ENCODE peak calls at places on chromosomes 1 and 21, in five cellular contexts. B, P, A, M and Z are unnamed samples.

GRCh38 chr1:110340207-110340468 is 961 bp downstream of the RBM15 start:
- DNase-seq in B (no peak), P (no peak), A (peak; percentile 15), M (no peak), Z (no peak)

GRCh38 chr1:6889875-6890480 is 104.7 kb downstream of the CAMTA1 start:
- DNase-seq in B (peak; percentile 68), P (peak; percentile 50), A (peak; percentile 14), M (no peak), Z (peak; percentile 66)

GRCh38 chr1:3906672-3907020 is 6.6 kb upstream of the C1orf174 start:
- DNase-seq in B (no peak), P (no peak), A (no peak), M (no peak), Z (no peak)

GRCh38 chr1:5514519-5515183 is 477.6 kb downstream of the NPHP4 start:
- DNase-seq in B (peak; percentile 7), P (peak; percentile 96), A (peak; percentile 67), M (peak; percentile 94), Z (peak; percentile 21)

GRCh38 chr1:27011058-27011764 is 1.4 kb downstream of the TENT5B start:
- DNase-seq in B (peak; percentile 88), P (peak; percentile 80), A (peak; percentile 83), M (peak; percentile 85), Z (no peak)

GRCh38 chr21:37370152-37371040 is 3.8 kb downstream of the DYRK1A start:
- DNase-seq in B (peak; percentile 85), P (no peak), A (no peak), M (no peak), Z (no peak)

GRCh38 chr1:203324103-203325003 is 19.0 kb downstream of the BTG2 start:
- DNase-seq in B (no peak), P (no peak), A (no peak), M (no peak), Z (no peak)

GRCh38 chr1:47805826-47806450 is 191.2 kb downstream of the TRABD2B start:
- DNase-seq in B (no peak), P (no peak), A (no peak), M (no peak), Z (no peak)

GRCh38 chr1:208837242-208837641 is 593.1 kb upstream of the PLXNA2 start:
- DNase-seq in B (no peak), P (no peak), A (no peak), M (no peak), Z (no peak)

GRCh38 chr1:237590381-237590780 is 300.3 kb downstream of the ZP4 start:
- DNase-seq in B (no peak), P (no peak), A (no peak), M (no peak), Z (no peak)

GRCh38 chr1:97820470-97821188 is 100.2 kb downstream of the DPYD start:
- DNase-seq in B (peak; percentile 58), P (no peak), A (no peak), M (no peak), Z (peak; percentile 5)

GRCh38 chr1:220410681-220411080 is 117.3 kb upstream of the MARK1 start:
- DNase-seq in B (no peak), P (no peak), A (no peak), M (no peak), Z (no peak)

DNA sequence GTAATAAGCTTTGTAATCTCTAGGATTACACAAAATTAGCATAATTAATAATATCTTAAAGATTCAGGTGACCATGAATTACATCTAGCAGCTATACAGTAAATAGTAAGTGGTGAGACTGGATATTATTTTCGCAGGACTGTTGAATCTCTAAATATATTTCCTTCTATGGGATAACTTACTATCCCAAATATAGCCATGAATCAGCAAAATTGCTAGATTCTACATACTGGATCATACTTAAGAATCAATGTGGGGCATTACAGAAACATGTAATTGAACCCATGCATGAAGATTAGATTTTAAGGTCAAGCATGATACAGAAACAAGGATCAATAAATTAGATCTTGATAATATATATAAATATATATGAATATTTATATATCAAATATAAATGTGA is 1203.4 kb downstream of the BRINP3 start:
- DNase-seq in B (no peak), P (no peak), A (no peak), M (no peak), Z (no peak)
- TF ChIP-seq MAFK in B (no peak), P (no peak), A (peak; percentile 69), M (no peak), Z (peak; percentile 22)

GRCh38 chr1:45542591-45542990 is 8.0 kb upstream of the AKR1A1 start:
- DNase-seq in B (no peak), P (no peak), A (no peak), M (no peak), Z (peak; percentile 90)

GRCh38 chr1:45543599-45544417 is 6.8 kb upstream of the AKR1A1 start:
- DNase-seq in B (no peak), P (no peak), A (no peak), M (no peak), Z (peak; percentile 31)

GRCh38 chr1:45545019-45545493 is 5.6 kb upstream of the AKR1A1 start:
- DNase-seq in B (no peak), P (no peak), A (no peak), M (no peak), Z (no peak)

GRCh38 chr1:45544530-45544929 is 6.1 kb upstream of the AKR1A1 start:
- DNase-seq in B (no peak), P (no peak), A (no peak), M (no peak), Z (no peak)

DNA sequence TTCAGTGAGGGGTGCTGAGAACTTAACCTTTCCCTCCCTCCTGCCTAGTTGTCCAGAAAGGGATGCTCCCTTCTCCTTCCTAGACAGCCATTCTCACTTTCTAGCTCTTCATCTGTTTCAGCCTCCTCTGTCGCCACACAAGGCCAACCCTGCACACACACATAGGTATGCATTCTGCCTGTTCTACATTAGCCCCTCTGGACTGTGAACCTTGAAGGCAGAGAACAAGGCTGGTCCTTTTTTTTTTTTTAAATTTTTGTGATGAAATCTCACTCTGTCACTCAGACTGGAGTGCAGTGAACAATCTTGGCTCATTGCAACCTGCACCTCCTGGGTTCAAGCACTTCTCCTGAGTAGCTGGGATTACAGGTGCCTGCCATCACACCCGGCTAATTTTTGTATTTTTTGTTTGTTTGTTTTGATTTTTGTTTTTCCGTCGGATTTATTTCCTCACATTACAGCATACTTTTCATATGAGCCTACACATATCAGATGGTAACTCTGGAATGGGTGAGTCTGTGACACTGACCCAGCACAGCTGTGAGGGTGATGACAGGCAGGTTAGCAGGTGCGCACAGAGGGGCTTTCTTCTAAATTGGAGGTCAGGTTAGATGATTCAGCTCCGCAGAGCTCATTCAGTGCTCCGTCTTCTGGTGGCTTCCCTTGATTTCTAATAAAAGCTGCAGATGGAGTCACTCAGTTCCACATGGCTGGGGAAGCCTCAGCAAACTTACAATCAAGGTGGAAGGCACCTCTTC is 4.9 kb upstream of the AKR1A1 start:
- DNase-seq in B (no peak), P (no peak), A (no peak), M (no peak), Z (peak; percentile 88)
- TF ChIP-seq MAFK in B (no peak), P (no peak), A (no peak), M (no peak), Z (no peak)

GRCh38 chr1:75130312-75130677 is 3.9 kb upstream of the LHX8 start:
- DNase-seq in B (no peak), P (no peak), A (no peak), M (peak; percentile 69), Z (no peak)
- TF ChIP-seq MAFK in B (no peak), P (no peak), A (no peak), M (no peak), Z (no peak)

DNA sequence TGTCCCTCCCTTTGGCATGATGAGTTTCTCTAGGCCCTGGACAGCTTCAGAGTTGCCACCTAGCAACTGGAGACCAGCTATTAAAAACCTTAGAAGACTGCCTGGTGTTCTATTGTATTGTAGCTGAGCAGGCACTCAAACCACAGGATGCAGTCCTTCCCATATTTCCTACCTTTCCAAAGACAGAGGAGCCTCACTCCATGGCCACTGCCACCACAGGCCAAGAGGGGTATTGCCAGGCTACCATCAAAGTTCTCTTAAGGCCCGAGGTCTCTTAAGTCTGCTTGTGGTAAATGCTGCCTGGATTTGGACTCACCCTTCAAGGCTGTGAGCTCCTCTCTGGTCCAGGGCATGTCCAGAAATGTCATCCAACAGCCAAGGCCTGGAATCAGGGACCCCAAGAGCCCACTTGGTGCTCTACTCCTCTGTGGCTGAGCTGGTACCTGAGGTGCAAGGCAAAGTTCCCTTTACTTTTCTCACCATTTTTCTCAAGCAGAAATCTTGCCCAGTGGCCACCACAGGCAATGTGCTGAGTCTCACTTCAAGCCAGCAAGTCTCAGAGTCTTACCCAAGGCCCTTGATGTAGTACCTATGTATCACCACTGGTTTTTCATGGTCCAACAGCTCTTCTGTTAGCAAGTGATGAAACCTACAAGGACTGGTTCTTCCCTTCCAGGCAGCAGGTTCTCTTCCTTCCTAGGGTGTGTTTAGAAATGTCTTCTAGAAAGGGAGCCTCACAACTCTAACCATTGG is 269.4 kb downstream of the AMY1C start:
- DNase-seq in B (no peak), P (no peak), A (no peak), M (no peak), Z (no peak)
- TF ChIP-seq MAFK in B (no peak), P (no peak), A (no peak), M (no peak), Z (no peak)

DNA sequence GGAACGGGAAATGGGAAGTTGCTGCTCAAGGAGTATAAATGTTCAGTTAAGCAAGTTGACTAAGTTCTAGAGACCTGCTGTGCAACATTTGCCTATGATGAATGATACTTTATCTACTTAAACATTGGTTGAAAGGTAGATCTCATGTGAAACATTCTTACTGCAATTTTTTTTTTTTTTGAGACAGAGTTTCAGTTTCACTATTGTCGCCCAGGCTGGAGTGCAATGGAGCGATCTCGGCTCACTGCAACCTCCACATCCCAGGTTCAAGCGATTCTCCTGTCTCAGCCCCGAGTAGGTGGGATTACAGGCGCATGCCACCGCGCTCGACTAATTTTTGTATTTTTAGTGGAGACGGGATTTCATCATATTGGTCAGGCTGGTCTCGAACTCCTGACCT is 197.7 kb downstream of the HIVEP3 start:
- DNase-seq in B (no peak), P (no peak), A (no peak), M (no peak), Z (no peak)
- TF ChIP-seq MAFK in B (no peak), P (no peak), A (no peak), M (no peak), Z (no peak)

DNA sequence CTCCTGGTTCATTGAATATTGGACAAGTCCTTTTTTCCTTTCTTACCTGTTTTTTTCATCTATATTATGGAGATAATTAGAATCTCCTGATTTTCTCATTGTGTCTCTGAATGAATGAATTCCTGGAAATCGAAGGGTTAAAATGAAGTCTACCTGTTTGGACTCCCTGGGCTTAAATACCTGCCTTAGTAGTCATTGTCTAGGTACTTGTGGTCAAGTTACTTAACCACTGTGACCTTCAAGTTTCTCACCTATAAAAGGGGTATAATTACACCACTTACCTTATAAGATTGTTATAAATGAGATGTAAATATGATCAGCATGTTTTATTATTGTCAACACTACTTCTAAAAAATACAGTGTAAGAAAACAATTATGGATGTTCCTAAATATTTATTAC is 9.0 kb upstream of the TBX19 start:
- DNase-seq in B (no peak), P (no peak), A (no peak), M (no peak), Z (no peak)
- TF ChIP-seq MAFK in B (no peak), P (no peak), A (no peak), M (no peak), Z (no peak)

GRCh38 chr1:177568702-177569101 is 397.9 kb downstream of the BRINP2 start:
- DNase-seq in B (no peak), P (no peak), A (no peak), M (no peak), Z (no peak)
- TF ChIP-seq MAFK in B (no peak), P (no peak), A (no peak), M (no peak), Z (no peak)

DNA sequence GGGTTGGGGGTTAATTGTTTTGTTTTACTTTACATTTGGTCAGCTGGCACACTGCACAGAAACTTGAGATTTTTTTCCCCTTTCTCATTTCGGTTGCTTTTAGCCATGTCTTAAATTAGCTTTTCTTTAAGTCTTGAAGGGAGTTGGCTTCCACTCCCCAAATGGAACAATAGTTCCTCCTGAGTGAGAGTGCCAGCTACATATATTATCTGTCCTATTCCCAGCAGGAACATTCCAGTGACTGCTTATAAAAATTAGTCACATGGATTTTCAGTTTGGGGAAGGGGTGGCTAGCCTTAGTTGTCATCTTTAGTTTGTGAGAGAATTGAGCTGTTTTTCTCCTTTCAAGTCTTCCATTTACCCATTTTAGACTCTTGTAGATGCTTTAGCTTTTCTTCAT is 510.2 kb upstream of the CXADR start:
- DNase-seq in B (no peak), P (no peak), A (no peak), M (no peak), Z (no peak)
- TF ChIP-seq MAFK in B (no peak), P (no peak), A (no peak), M (no peak), Z (no peak)